ENCODE peak calls at places on chromosomes 7 and 10, in five cellular contexts. E is aorta, U is prostate gland, F is ovary, K is fibroblast of lung. B is an unnamed sample.
A peak's percentile ranks its signal among the peaks of the same experiment; 100 is the strongest.

GRCh38 chr7:100673302-100673941 is at the start of gene GNB2:
- DNase-seq in E (peak; percentile 100), U (peak; percentile 99), F (peak; percentile 100), K (peak; percentile 99), B (peak; percentile 99)

GRCh38 chr10:110721406-110722038 is 77.4 kb downstream of the RBM20 start:
- DNase-seq in E (no peak), U (no peak), F (no peak), K (no peak), B (no peak)

GRCh38 chr7:29003703-29004102 is 45.6 kb upstream of the TRIL start:
- DNase-seq in E (no peak), U (no peak), F (no peak), K (no peak), B (no peak)

GRCh38 chr10:5413012-5413938 is 918 bp downstream of the NET1 start:
- DNase-seq in E (no peak), U (no peak), F (no peak), K (peak; percentile 67), B (peak; percentile 55)

GRCh38 chr7:134649231-134649775 is 2.6 kb downstream of the BPGM start:
- DNase-seq in E (no peak), U (no peak), F (no peak), K (peak; percentile 46), B (no peak)

GRCh38 chr7:122743211-122743610 is 40.5 kb upstream of the RNF148 start:
- DNase-seq in E (no peak), U (no peak), F (no peak), K (no peak), B (peak; percentile 71)

GRCh38 chr7:94064541-94065191 is 60.5 kb upstream of the BET1 start:
- DNase-seq in E (no peak), U (no peak), F (no peak), K (peak; percentile 85), B (peak; percentile 18)

GRCh38 chr10:101744267-101744666 is 31.6 kb downstream of the FGF8 start:
- DNase-seq in E (no peak), U (no peak), F (no peak), K (peak; percentile 10), B (no peak)

GRCh38 chr7:122790132-122790531 is 87.4 kb upstream of the RNF148 start:
- DNase-seq in E (no peak), U (no peak), F (no peak), K (no peak), B (peak; percentile 86)

GRCh38 chr7:157077986-157078644 is 60.6 kb upstream of the UBE3C start:
- DNase-seq in E (no peak), U (no peak), F (no peak), K (peak; percentile 7), B (no peak)

GRCh38 chr10:122990278-122990677 is 10.1 kb downstream of the PSTK start:
- DNase-seq in E (no peak), U (no peak), F (no peak), K (no peak), B (peak; percentile 6)

GRCh38 chr7:26688388-26688787 is 176.0 kb downstream of the SKAP2 start:
- DNase-seq in E (no peak), U (no peak), F (no peak), K (no peak), B (no peak)

GRCh38 chr10:117373848-117374505 is 1.3 kb downstream of the PDZD8 start:
- DNase-seq in E (peak; percentile 61), U (peak; percentile 25), F (peak; percentile 19), K (peak; percentile 49), B (peak; percentile 74)

GRCh38 chr7:320297-320696 is 30.3 kb downstream of the FOXL3 start:
- DNase-seq in E (peak; percentile 32), U (no peak), F (no peak), K (no peak), B (no peak)

GRCh38 chr10:77478248-77478963 is 159.2 kb downstream of the KCNMA1 start:
- DNase-seq in E (no peak), U (no peak), F (no peak), K (peak; percentile 95), B (no peak)

GRCh38 chr7:32458025-32458424 is 32.2 kb downstream of the LSM5 start:
- DNase-seq in E (no peak), U (no peak), F (no peak), K (no peak), B (no peak)

GRCh38 chr7:139618482-139619366 is 95.2 kb downstream of the CLEC2L start:
- DNase-seq in E (peak; percentile 50), U (peak; percentile 33), F (no peak), K (no peak), B (peak; percentile 62)

GRCh38 chr7:101595246-101595645 is 33.9 kb downstream of the MYL10 start:
- DNase-seq in E (no peak), U (no peak), F (no peak), K (no peak), B (no peak)

GRCh38 chr7:45980181-45980905 is 59.3 kb upstream of the IGFBP3 start:
- DNase-seq in E (no peak), U (no peak), F (no peak), K (peak; percentile 78), B (no peak)

GRCh38 chr10:124493191-124493936 is 31.7 kb downstream of the LHPP start:
- DNase-seq in E (no peak), U (no peak), F (no peak), K (no peak), B (no peak)

GRCh38 chr7:74084722-74085578 is 1.3 kb downstream of the LIMK1 start:
- DNase-seq in E (no peak), U (no peak), F (peak; percentile 36), K (no peak), B (no peak)
- H3K4me3 ChIP-seq in E (no peak overlapping the region), U (peak overlapping the region; percentile 70), F (peak overlapping the region; percentile 84), K (peak overlapping the region; percentile 14), B (peak overlapping the region; percentile 88)

GRCh38 chr10:129564923-129565322 is 97.9 kb downstream of the MGMT start:
- DNase-seq in E (no peak), U (no peak), F (no peak), K (no peak), B (no peak)
- H3K4me1 ChIP-seq in E (no peaks in the 10 kb centered on the region), U (no peaks in the 10 kb centered on the region), F (no peaks in the 10 kb centered on the region), K (no peaks in the 10 kb centered on the region), B (no peaks in the 10 kb centered on the region)

DNA sequence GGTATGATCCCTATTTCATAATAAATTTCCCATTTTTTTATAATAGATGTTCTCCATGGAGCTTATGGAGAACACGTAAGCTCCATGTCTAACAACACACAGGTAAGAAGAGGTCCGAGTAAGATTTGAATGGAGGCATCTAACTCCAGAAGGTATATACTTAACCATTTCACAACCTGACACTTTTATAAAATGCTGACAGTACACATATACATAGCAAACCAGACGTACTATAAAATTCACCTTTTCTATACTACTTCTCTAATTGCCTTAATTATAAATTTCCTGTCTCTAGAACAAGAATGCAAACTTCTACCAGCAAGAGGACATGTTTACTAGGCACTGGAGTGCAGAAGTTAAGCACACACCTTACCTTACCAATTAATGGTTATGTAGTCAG is 151.3 kb downstream of the DGKI start:
- DNase-seq in E (no peak), U (no peak), F (no peak), K (no peak), B (no peak)
- H3K4me3 ChIP-seq in E (no peak overlapping the region), U (no peak overlapping the region), F (no peak overlapping the region), K (no peak overlapping the region), B (no peak overlapping the region)

DNA sequence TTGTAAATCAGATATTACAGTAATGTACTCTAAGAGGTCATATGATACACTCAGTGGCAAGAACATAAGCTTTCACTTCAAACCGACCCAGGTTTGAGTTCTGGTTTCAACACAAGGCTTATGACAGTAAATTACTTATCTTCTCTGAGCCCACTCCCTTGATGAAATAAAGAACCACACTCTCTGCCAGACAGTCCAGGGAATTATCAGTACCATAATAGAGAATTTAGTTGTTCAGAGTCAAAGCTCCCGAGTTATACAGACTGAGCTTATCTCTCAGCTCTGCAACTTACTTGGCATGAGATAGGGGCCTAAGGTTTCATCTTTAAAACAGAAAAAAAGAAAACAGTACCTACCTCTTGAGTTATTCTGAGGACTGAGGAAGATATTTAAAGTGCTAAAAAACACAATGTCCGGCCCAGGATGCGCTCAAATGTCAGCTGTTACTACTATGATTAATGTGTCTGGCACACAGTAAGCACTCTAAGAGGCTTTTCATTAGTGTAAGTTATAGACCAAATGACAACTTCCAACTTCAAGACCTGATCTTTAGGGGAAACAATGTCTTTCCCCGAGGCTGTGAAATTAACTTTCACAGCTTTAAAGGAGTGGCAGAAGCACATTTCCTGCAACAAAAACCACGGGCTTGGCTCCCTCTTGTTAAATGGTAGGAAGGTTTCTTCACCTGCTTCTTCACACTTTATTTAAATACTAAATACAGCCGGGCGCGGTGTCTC is 38.1 kb downstream of the UBE2H start:
- DNase-seq in E (no peak), U (no peak), F (no peak), K (peak; percentile 39), B (no peak)
- H3K4me1 ChIP-seq in E (peaks cover 12% of the 10 kb centered on the region), U (peaks cover 26% of the 10 kb centered on the region), F (peaks cover 14% of the 10 kb centered on the region), K (no peaks in the 10 kb centered on the region), B (peaks cover 7% of the 10 kb centered on the region)